ENCODE peak calls at places on chromosomes 12 and 14, in nine cellular contexts. I is body of pancreas; E is CD4-positive, CD25-positive, alpha-beta regulatory T cell; Y is sigmoid colon; A is foreskin fibroblast; K is choroid plexus epithelial cell; Z is left ventricle myocardium inferior; J is fibroblast of the aortic adventitia; X is ovary. P is an unnamed sample.

GRCh38 chr14:102255401-102256190 is 49.4 kb downstream of the MOK start:
- DNase-seq in I (no peak), E (no peak), Y (peak; percentile 61), A (no peak), K (peak; percentile 65), Z (peak; percentile 31), J (peak; percentile 86), X (peak; percentile 64), P (no peak)

GRCh38 chr12:131785763-131786330 is 42.3 kb upstream of the MMP17 start:
- DNase-seq in I (no peak), E (no peak), Y (no peak), A (no peak), K (no peak), Z (no peak), J (no peak), X (no peak), P (no peak)

GRCh38 chr12:12745576-12746211 is 28.5 kb downstream of the CDKN1B start:
- DNase-seq in I (no peak), E (no peak), Y (no peak), A (no peak), K (no peak), Z (no peak), J (no peak), X (no peak), P (peak; percentile 60)

GRCh38 chr14:51533160-51533559 is 118.5 kb upstream of the FRMD6 start:
- DNase-seq in I (no peak), E (no peak), Y (no peak), A (peak; percentile 78), K (no peak), Z (no peak), J (peak; percentile 62), X (no peak), P (peak; percentile 58)

GRCh38 chr12:3869860-3870259 is 3.3 kb downstream of the PARP11 start:
- DNase-seq in I (no peak), E (no peak), Y (no peak), A (no peak), K (peak; percentile 7), Z (no peak), J (no peak), X (no peak), P (no peak)

GRCh38 chr12:103505371-103506236 is 9.8 kb upstream of the C12orf42 start:
- DNase-seq in I (no peak), E (no peak), Y (no peak), A (no peak), K (no peak), Z (no peak), J (no peak), X (no peak), P (no peak)

GRCh38 chr14:99749142-99749541 is 44.1 kb upstream of the EML1 start:
- DNase-seq in I (no peak), E (no peak), Y (no peak), A (no peak), K (no peak), Z (no peak), J (no peak), X (no peak), P (no peak)

GRCh38 chr12:26787125-26787495 is 45.9 kb downstream of the ITPR2 start:
- DNase-seq in I (no peak), E (no peak), Y (no peak), A (peak; percentile 62), K (peak; percentile 60), Z (no peak), J (peak; percentile 89), X (no peak), P (peak; percentile 43)

GRCh38 chr14:34874386-34875030 is 652 bp downstream of the BAZ1A start:
- DNase-seq in I (peak; percentile 57), E (peak; percentile 35), Y (peak; percentile 74), A (peak; percentile 46), K (peak; percentile 70), Z (peak; percentile 51), J (peak; percentile 44), X (peak; percentile 54), P (no peak)

GRCh38 chr12:94146166-94146565 is 2.2 kb upstream of the PLXNC1 start:
- DNase-seq in I (no peak), E (no peak), Y (no peak), A (no peak), K (no peak), Z (no peak), J (no peak), X (no peak), P (no peak)

GRCh38 chr12:94141004-94141764 is 7.2 kb upstream of the PLXNC1 start:
- DNase-seq in I (no peak), E (no peak), Y (no peak), A (no peak), K (no peak), Z (no peak), J (no peak), X (no peak), P (no peak)

GRCh38 chr12:94141892-94142291 is 6.5 kb upstream of the PLXNC1 start:
- DNase-seq in I (no peak), E (no peak), Y (no peak), A (no peak), K (no peak), Z (no peak), J (no peak), X (no peak), P (no peak)

GRCh38 chr12:94145231-94145979 is 3.0 kb upstream of the PLXNC1 start:
- DNase-seq in I (no peak), E (no peak), Y (no peak), A (peak; percentile 30), K (peak; percentile 80), Z (no peak), J (peak; percentile 65), X (no peak), P (no peak)

GRCh38 chr12:94143444-94143843 is 4.9 kb upstream of the PLXNC1 start:
- DNase-seq in I (no peak), E (no peak), Y (no peak), A (no peak), K (no peak), Z (no peak), J (no peak), X (no peak), P (no peak)
- H3K4me3 ChIP-seq in I (no peak overlapping the region), E (no peak overlapping the region), Y (no peak overlapping the region), A (no peak overlapping the region), K (no peak overlapping the region), Z (no peak overlapping the region), J (no peak overlapping the region), X (no peak overlapping the region), P (no peak overlapping the region)

DNA sequence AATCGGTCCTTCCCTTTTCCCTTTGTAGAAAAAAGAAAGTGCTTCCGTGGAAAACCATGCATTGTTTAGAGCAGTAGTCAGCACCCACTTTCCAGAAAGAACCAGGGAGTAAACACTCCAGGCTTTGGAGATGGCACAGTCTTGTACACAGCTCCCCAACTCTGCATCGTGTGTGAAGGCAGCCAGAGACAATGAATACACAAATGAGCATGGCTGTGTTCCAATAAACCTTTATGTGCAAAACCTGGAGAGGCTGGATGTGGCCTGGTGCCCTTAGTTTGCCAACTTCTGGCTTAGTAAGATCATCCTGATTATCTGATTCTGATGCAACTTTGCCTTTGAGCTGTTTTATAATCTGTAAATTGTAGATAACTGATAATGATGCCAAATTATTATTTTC is 463.4 kb upstream of the TMEM132C start:
- DNase-seq in I (no peak), E (no peak), Y (no peak), A (no peak), K (no peak), Z (no peak), J (peak; percentile 28), X (no peak), P (no peak)
- H3K4me3 ChIP-seq in I (no peak overlapping the region), E (no peak overlapping the region), Y (no peak overlapping the region), A (no peak overlapping the region), K (no peak overlapping the region), Z (no peak overlapping the region), J (no peak overlapping the region), X (no peak overlapping the region), P (no peak overlapping the region)

GRCh38 chr12:106084759-106085158 is 54.0 kb downstream of the NUAK1 start:
- DNase-seq in I (no peak), E (no peak), Y (no peak), A (no peak), K (no peak), Z (no peak), J (no peak), X (no peak), P (no peak)

GRCh38 chr12:106084048-106084671 is 54.6 kb downstream of the NUAK1 start:
- DNase-seq in I (no peak), E (no peak), Y (no peak), A (peak; percentile 55), K (peak; percentile 97), Z (no peak), J (peak; percentile 66), X (no peak), P (peak; percentile 90)

GRCh38 chr12:106082216-106083175 is 56.3 kb downstream of the NUAK1 start:
- DNase-seq in I (no peak), E (no peak), Y (no peak), A (no peak), K (peak; percentile 98), Z (no peak), J (no peak), X (no peak), P (no peak)

GRCh38 chr12:106086696-106087095 is 52.1 kb downstream of the NUAK1 start:
- DNase-seq in I (no peak), E (no peak), Y (no peak), A (no peak), K (no peak), Z (no peak), J (no peak), X (no peak), P (no peak)

DNA sequence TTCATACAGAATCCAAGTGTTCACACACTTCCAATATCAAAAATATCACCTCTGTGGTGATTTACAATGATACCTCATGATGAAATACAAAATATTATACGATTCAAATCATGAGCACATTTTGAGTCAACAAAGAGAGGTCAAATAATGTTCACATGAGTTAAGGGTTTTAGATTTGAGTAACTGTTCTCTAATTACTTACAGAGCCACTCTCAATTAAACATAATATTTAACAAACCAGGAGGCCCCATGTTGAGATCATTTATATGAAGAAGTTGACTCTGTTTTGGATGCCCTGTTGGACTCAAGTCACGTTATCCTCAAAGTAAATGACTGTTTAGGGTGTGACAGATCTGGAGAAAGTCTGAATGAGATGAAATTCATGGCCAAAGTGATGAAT is 53.5 kb downstream of the NUAK1 start:
- DNase-seq in I (no peak), E (no peak), Y (no peak), A (no peak), K (no peak), Z (no peak), J (no peak), X (no peak), P (no peak)
- H3K4me3 ChIP-seq in I (no peak overlapping the region), E (no peak overlapping the region), Y (no peak overlapping the region), A (no peak overlapping the region), K (no peak overlapping the region), Z (no peak overlapping the region), J (no peak overlapping the region), X (no peak overlapping the region), P (no peak overlapping the region)

DNA sequence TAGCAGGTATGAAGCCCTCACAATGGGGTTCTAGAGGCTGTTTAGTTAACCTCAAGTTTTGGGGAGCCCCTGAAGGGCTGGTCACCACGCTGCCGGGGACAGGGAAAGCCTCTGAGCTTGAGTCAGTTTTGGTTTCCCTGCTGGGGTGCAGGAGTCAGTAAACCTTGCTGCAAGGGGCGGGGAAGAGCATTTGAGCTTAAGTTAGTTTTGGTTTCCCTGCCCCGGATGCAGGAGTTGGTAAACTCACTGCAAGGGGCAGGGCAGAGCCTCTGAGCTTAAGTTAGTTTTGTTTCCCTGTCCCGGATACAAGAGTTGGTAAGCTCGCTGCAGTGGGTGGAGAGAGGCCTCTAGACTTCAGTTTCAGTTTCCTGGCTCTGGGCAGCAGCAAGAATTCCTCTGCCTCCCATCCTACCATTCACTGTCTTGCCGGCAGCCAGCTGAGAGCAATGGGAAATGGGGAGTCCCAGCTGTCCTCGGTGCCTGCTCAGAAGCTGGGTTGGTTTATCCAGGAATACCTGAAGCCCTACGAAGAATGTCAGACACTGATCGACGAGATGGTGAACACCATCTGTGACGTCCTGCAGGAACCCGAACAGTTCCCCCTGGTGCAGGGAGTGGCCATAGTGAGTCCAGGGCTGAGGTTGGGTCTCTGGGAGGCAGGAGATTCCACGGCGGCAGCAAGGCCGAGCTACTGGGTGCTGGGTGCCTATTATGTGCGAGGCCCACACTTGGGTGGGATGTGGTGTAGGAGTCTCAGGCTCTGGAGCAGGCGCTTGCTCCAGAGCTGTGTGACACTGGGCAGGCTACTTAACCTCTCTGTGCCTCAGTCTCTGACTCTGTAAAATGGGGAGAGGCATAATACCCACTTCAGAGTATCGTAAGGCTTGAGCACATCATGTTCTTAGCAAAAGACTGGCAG is at the start of gene OAS2:
- DNase-seq in I (peak; percentile 64), E (peak; percentile 61), Y (peak; percentile 73), A (peak; percentile 74), K (peak; percentile 83), Z (peak; percentile 40), J (peak; percentile 83), X (peak; percentile 29), P (no peak)
- H3K4me3 ChIP-seq in I (no peak within 1 kb of the TSS), E (peak within 1 kb of the TSS; percentile 99), Y (peak within 1 kb of the TSS; percentile 44), A (peak within 1 kb of the TSS; percentile 53), K (peak within 1 kb of the TSS; percentile 57), Z (peak within 1 kb of the TSS; percentile 69), J (peak within 1 kb of the TSS; percentile 57), X (peak within 1 kb of the TSS; percentile 19), P (no peak within 1 kb of the TSS)